ENCODE peak calls at places on chromosomes 16 and 17, in four cellular contexts. One of them, this sample, is unnamed.

GRCh38 chr16:10156111-10156510 is 26.1 kb downstream of the GRIN2A start:
- DNase-seq in breast epithelium: no peak
- DNase-seq in endothelial cell of umbilical vein: no peak
- DNase-seq in vagina: no peak
- DNase-seq in this sample: no peak

GRCh38 chr17:81866440-81867122 is 4.6 kb downstream of the ARHGDIA start:
- DNase-seq in endothelial cell of umbilical vein: no peak
- DNase-seq in breast epithelium: no peak
- DNase-seq in vagina: no peak
- DNase-seq in this sample: no peak

GRCh38 chr17:34312080-34312479 is 7.2 kb upstream of the CCL8 start:
- DNase-seq in vagina: peak; percentile 79
- DNase-seq in endothelial cell of umbilical vein: no peak
- DNase-seq in breast epithelium: no peak
- DNase-seq in this sample: no peak

GRCh38 chr17:74281799-74282198 is 7.8 kb downstream of the DNAI2 start:
- DNase-seq in breast epithelium: no peak
- DNase-seq in endothelial cell of umbilical vein: no peak
- DNase-seq in vagina: no peak
- DNase-seq in this sample: no peak

GRCh38 chr17:13478326-13478830 is 123.4 kb downstream of the HS3ST3A1 start:
- DNase-seq in endothelial cell of umbilical vein: no peak
- DNase-seq in vagina: no peak
- DNase-seq in breast epithelium: no peak
- DNase-seq in this sample: peak; percentile 47

GRCh38 chr17:74454197-74455024 is 12.0 kb upstream of the CD300A start:
- DNase-seq in vagina: no peak
- DNase-seq in breast epithelium: no peak
- DNase-seq in endothelial cell of umbilical vein: peak; percentile 46
- DNase-seq in this sample: peak; percentile 98

GRCh38 chr16:2836646-2837508 is 6.8 kb downstream of the ZG16B start:
- DNase-seq in breast epithelium: no peak
- DNase-seq in vagina: no peak
- DNase-seq in endothelial cell of umbilical vein: no peak
- DNase-seq in this sample: no peak

GRCh38 chr16:69176033-69176780 is 10.8 kb upstream of the SNTB2 start:
- DNase-seq in breast epithelium: no peak
- DNase-seq in endothelial cell of umbilical vein: peak; percentile 29
- DNase-seq in vagina: no peak
- DNase-seq in this sample: no peak

GRCh38 chr17:21287703-21288449 is 3.4 kb downstream of the MAP2K3 start:
- DNase-seq in endothelial cell of umbilical vein: peak; percentile 97
- DNase-seq in breast epithelium: peak; percentile 95
- DNase-seq in vagina: peak; percentile 97
- DNase-seq in this sample: peak; percentile 99

GRCh38 chr17:55710829-55711496 is 11.7 kb downstream of the TMEM100 start:
- DNase-seq in vagina: no peak
- DNase-seq in endothelial cell of umbilical vein: peak; percentile 80
- DNase-seq in breast epithelium: no peak
- DNase-seq in this sample: no peak

GRCh38 chr17:77416096-77416713 is 275.4 kb downstream of the SEC14L1 start:
- DNase-seq in breast epithelium: no peak
- DNase-seq in vagina: no peak
- DNase-seq in endothelial cell of umbilical vein: no peak
- DNase-seq in this sample: no peak

GRCh38 chr16:21590791-21591190 is 8.6 kb upstream of the METTL9 start:
- DNase-seq in endothelial cell of umbilical vein: no peak
- DNase-seq in vagina: no peak
- DNase-seq in breast epithelium: no peak
- DNase-seq in this sample: no peak

GRCh38 chr16:17225551-17225950 is 245.2 kb downstream of the XYLT1 start:
- DNase-seq in endothelial cell of umbilical vein: no peak
- DNase-seq in breast epithelium: no peak
- DNase-seq in vagina: no peak
- DNase-seq in this sample: no peak

GRCh38 chr17:57990037-57990436 is 2.0 kb upstream of the VEZF1 start:
- DNase-seq in breast epithelium: no peak
- DNase-seq in endothelial cell of umbilical vein: no peak
- DNase-seq in vagina: no peak
- DNase-seq in this sample: no peak

GRCh38 chr17:41315204-41315794 is at the start of gene KRTAP17-1:
- DNase-seq in vagina: no peak
- DNase-seq in endothelial cell of umbilical vein: no peak
- DNase-seq in breast epithelium: no peak
- DNase-seq in this sample: no peak

GRCh38 chr17:45020354-45021138 is 30.9 kb downstream of the DCAKD start:
- DNase-seq in vagina: no peak
- DNase-seq in endothelial cell of umbilical vein: peak; percentile 64
- DNase-seq in breast epithelium: no peak
- DNase-seq in this sample: no peak

GRCh38 chr17:76017481-76018339 is 9.4 kb downstream of the EVPL start:
- DNase-seq in endothelial cell of umbilical vein: no peak
- DNase-seq in breast epithelium: no peak
- DNase-seq in vagina: no peak
- DNase-seq in this sample: no peak

GRCh38 chr17:9200197-9200662 is 178.9 kb downstream of the NTN1 start:
- DNase-seq in vagina: no peak
- DNase-seq in breast epithelium: no peak
- DNase-seq in endothelial cell of umbilical vein: no peak
- DNase-seq in this sample: no peak

GRCh38 chr16:1825864-1826690 is 548 bp downstream of the HAGH start:
- DNase-seq in breast epithelium: no peak
- DNase-seq in vagina: no peak
- DNase-seq in endothelial cell of umbilical vein: peak; percentile 50
- DNase-seq in this sample: peak; percentile 94

GRCh38 chr16:85853641-85854545 is 45.1 kb upstream of the IRF8 start:
- DNase-seq in vagina: no peak
- DNase-seq in endothelial cell of umbilical vein: no peak
- DNase-seq in breast epithelium: no peak
- DNase-seq in this sample: no peak

GRCh38 chr16:89407925-89408300 is 82.4 kb downstream of the ANKRD11 start:
- DNase-seq in endothelial cell of umbilical vein: peak; percentile 16
- DNase-seq in vagina: no peak
- DNase-seq in breast epithelium: no peak
- DNase-seq in this sample: no peak

GRCh38 chr16:55539049-55539448 is 27.4 kb upstream of the CAPNS2 start:
- DNase-seq in vagina: no peak
- DNase-seq in endothelial cell of umbilical vein: no peak
- DNase-seq in breast epithelium: no peak
- DNase-seq in this sample: no peak

GRCh38 chr16:69406780-69407331 is 17.6 kb upstream of the CYB5B start:
- DNase-seq in breast epithelium: no peak
- DNase-seq in vagina: no peak
- DNase-seq in endothelial cell of umbilical vein: no peak
- DNase-seq in this sample: no peak

GRCh38 chr17:82299452-82299851 is 18.0 kb downstream of the CD7 start:
- DNase-seq in breast epithelium: no peak
- DNase-seq in vagina: no peak
- DNase-seq in endothelial cell of umbilical vein: no peak
- DNase-seq in this sample: no peak

GRCh38 chr17:59110973-59111372 is 4.3 kb upstream of the TRIM37 start:
- DNase-seq in vagina: no peak
- DNase-seq in endothelial cell of umbilical vein: no peak
- DNase-seq in breast epithelium: no peak
- DNase-seq in this sample: no peak

GRCh38 chr16:30551781-30552180 is 6.4 kb downstream of the ZNF764 start:
- DNase-seq in breast epithelium: no peak
- DNase-seq in endothelial cell of umbilical vein: no peak
- DNase-seq in vagina: no peak
- DNase-seq in this sample: no peak

GRCh38 chr16:85746431-85747227 is 4.3 kb downstream of the C16orf74 start:
- DNase-seq in vagina: no peak
- DNase-seq in breast epithelium: no peak
- DNase-seq in endothelial cell of umbilical vein: no peak
- DNase-seq in this sample: no peak

GRCh38 chr17:2368383-2368782 is 31.1 kb downstream of the SGSM2 start:
- DNase-seq in breast epithelium: no peak
- DNase-seq in vagina: no peak
- DNase-seq in endothelial cell of umbilical vein: no peak
- DNase-seq in this sample: no peak
- TF ChIP-seq POLR2AphosphoS5 in breast epithelium: no peak
- TF ChIP-seq POLR2AphosphoS5 in vagina: no peak
- TF ChIP-seq POLR2AphosphoS5 in endothelial cell of umbilical vein: no peak
- TF ChIP-seq POLR2AphosphoS5 in this sample: no peak

GRCh38 chr17:48927978-48928716 is 16.5 kb downstream of the SNF8 start:
- DNase-seq in endothelial cell of umbilical vein: no peak
- DNase-seq in vagina: no peak
- DNase-seq in breast epithelium: no peak
- DNase-seq in this sample: no peak
- TF ChIP-seq POLR2A in endothelial cell of umbilical vein: no peak
- TF ChIP-seq POLR2A in vagina: no peak
- TF ChIP-seq POLR2A in breast epithelium: no peak
- TF ChIP-seq POLR2A in this sample: no peak

GRCh38 chr17:49381793-49382192 is 19.7 kb upstream of the ZNF652 start:
- DNase-seq in vagina: no peak
- DNase-seq in endothelial cell of umbilical vein: no peak
- DNase-seq in breast epithelium: no peak
- DNase-seq in this sample: no peak

GRCh38 chr17:49383048-49383447 is 21.0 kb upstream of the ZNF652 start:
- DNase-seq in breast epithelium: no peak
- DNase-seq in endothelial cell of umbilical vein: no peak
- DNase-seq in vagina: no peak
- DNase-seq in this sample: no peak

GRCh38 chr17:49384962-49385361 is 22.9 kb upstream of the ZNF652 start:
- DNase-seq in breast epithelium: no peak
- DNase-seq in vagina: no peak
- DNase-seq in endothelial cell of umbilical vein: no peak
- DNase-seq in this sample: no peak

GRCh38 chr17:49381033-49381432 is 19.0 kb upstream of the ZNF652 start:
- DNase-seq in vagina: no peak
- DNase-seq in endothelial cell of umbilical vein: no peak
- DNase-seq in breast epithelium: no peak
- DNase-seq in this sample: no peak

DNA sequence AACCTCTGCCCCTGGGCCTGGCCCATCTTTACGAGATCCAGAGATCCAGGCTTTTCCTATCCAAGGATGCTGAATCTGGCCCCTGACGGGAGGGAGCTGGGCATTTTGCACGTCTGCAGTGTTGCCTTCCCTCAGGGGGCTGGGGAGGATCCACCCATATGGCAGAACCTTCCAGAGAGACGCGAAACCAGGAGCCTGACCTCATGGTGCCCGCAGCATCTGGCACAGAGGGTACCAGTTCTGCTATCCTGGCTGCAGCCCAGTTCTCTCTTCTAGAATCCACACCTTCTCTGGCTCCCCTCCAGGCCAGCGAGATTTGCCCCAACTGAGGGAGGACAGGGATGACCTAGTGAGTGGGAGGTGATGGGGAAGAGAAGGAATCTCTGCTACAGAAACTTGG is 20.5 kb upstream of the ZNF652 start:
- DNase-seq in breast epithelium: no peak
- DNase-seq in vagina: no peak
- DNase-seq in endothelial cell of umbilical vein: no peak
- DNase-seq in this sample: no peak
- TF ChIP-seq POLR2AphosphoS5 in breast epithelium: no peak
- TF ChIP-seq POLR2AphosphoS5 in vagina: no peak
- TF ChIP-seq POLR2AphosphoS5 in endothelial cell of umbilical vein: no peak
- TF ChIP-seq POLR2AphosphoS5 in this sample: no peak

GRCh38 chr17:28364665-28365363 is at the start of gene SEBOX:
- DNase-seq in breast epithelium: no peak
- DNase-seq in endothelial cell of umbilical vein: no peak
- DNase-seq in vagina: no peak
- DNase-seq in this sample: no peak
- TF ChIP-seq POLR2A in breast epithelium: no peak
- TF ChIP-seq POLR2A in endothelial cell of umbilical vein: no peak
- TF ChIP-seq POLR2A in vagina: no peak
- TF ChIP-seq POLR2A in this sample: no peak

This sample was measured in esophagus muscularis mucosa.